ENCODE peak calls at places on chromosomes 16 and 17, in ten cellular contexts. N is mucosa of gallbladder; S is astrocyte of the spinal cord; X is upper lobe of right lung; R is NCI-H1930; O is CD4-positive, alpha-beta T cell; Y is NCI-H2081 treated with DMSO at 0.1 percent for 48 hours; F is cardiac fibroblast; B is C1 segment of cervical spinal cord; Q is GM19239. I is an unnamed sample.

GRCh38 chr16:68740628-68741346 is 3.7 kb downstream of the CDH1 start:
- DNase-seq in Y (no peak), F (no peak), R (no peak), O (no peak), S (no peak), X (no peak), Q (no peak), N (no peak), B (no peak), I (no peak)

GRCh38 chr17:78442648-78443128 is 64.2 kb downstream of the PGS1 start:
- DNase-seq in B (no peak), X (peak; percentile 90), S (peak; percentile 20), N (peak; percentile 64), Y (no peak), O (no peak), Q (no peak), R (no peak), F (peak; percentile 93), I (peak; percentile 43)

GRCh38 chr17:32289454-32289853 is 23.8 kb downstream of the RHBDL3 start:
- DNase-seq in R (no peak), X (no peak), S (no peak), N (no peak), B (no peak), F (no peak), Y (no peak), O (no peak), Q (no peak), I (no peak)

GRCh38 chr17:45374501-45374900 is 57.7 kb upstream of the MAP3K14 start:
- DNase-seq in Y (no peak), N (no peak), O (no peak), F (no peak), B (no peak), R (no peak), S (no peak), X (no peak), Q (no peak), I (no peak)

GRCh38 chr17:32111141-32111771 is 31.0 kb upstream of the RHOT1 start:
- DNase-seq in N (peak; percentile 33), X (no peak), O (peak; percentile 40), B (no peak), F (peak; percentile 68), Y (peak; percentile 50), S (peak; percentile 78), Q (no peak), R (peak; percentile 88), I (peak; percentile 87)

GRCh38 chr16:35176449-35176848 is 1717.0 kb downstream of the TP53TG3F start:
- DNase-seq in N (no peak), Y (no peak), B (no peak), X (no peak), F (no peak), Q (no peak), O (no peak), R (no peak), S (no peak), I (no peak)

GRCh38 chr17:36888236-36888957 is 48.9 kb upstream of the LHX1 start:
- DNase-seq in R (no peak), O (no peak), B (no peak), Y (no peak), F (no peak), N (no peak), Q (no peak), X (no peak), S (no peak), I (no peak)

GRCh38 chr17:70563301-70563820 is 394.0 kb downstream of the KCNJ2 start:
- DNase-seq in F (no peak), B (no peak), Y (peak; percentile 15), O (no peak), S (peak; percentile 34), N (no peak), Q (no peak), X (no peak), R (no peak), I (no peak)

GRCh38 chr16:85767569-85767968 is 16.7 kb upstream of the C16orf74 start:
- DNase-seq in Q (no peak), Y (no peak), S (peak; percentile 79), R (no peak), X (no peak), B (no peak), O (no peak), F (peak; percentile 84), N (no peak), I (peak; percentile 82)